ENCODE peak calls at places on chromosome X, in ten cellular contexts. O is tibial nerve, E is right lobe of liver, L is suprapubic skin, V is HCT116, W is adrenal gland, A is uterus, D is ovary, U is thyroid gland, C is A549. S is an unnamed sample. For H3K4me1, the result is how much of the 10 kb centered on the place peaks cover.

GRCh38 chrX:102154218-102154860 is 1.4 kb downstream of the BEX5 start:
- DNase-seq in L (no peak), A (no peak), C (no peak), O (no peak), D (peak), E (no peak), W (no peak), U (peak), V (no peak), S (no peak)

GRCh38 chrX:68432648-68433047 is 647 bp downstream of the OPHN1 start:
- DNase-seq in E (no peak), D (no peak), O (no peak), V (no peak), U (no peak), W (no peak), C (peak), A (peak), L (no peak), S (no peak)

GRCh38 chrX:45187731-45188130 is 12.9 kb downstream of the DIPK2B start:
- DNase-seq in W (no peak), A (no peak), C (no peak), D (no peak), L (no peak), E (no peak), V (no peak), O (no peak), U (no peak), S (no peak)

GRCh38 chrX:23292979-23293651 is 41.5 kb upstream of the PTCHD1 start:
- DNase-seq in U (peak), V (no peak), E (no peak), C (no peak), L (no peak), D (no peak), O (no peak), A (no peak), W (no peak), S (no peak)

GRCh38 chrX:88416002-88416401 is 331.0 kb upstream of the CPXCR1 start:
- DNase-seq in O (no peak), C (no peak), W (no peak), U (no peak), L (no peak), E (no peak), V (no peak), A (no peak), D (no peak), S (no peak)

GRCh38 chrX:132127748-132128147 is at the start of gene FRMD7:
- DNase-seq in L (no peak), W (no peak), O (no peak), E (no peak), C (no peak), A (peak), V (no peak), U (no peak), D (no peak), S (no peak)

GRCh38 chrX:45266456-45266855 is 65.8 kb upstream of the DIPK2B start:
- DNase-seq in E (no peak), O (no peak), C (no peak), L (no peak), A (no peak), W (no peak), V (no peak), U (no peak), D (no peak), S (no peak)

GRCh38 chrX:69262036-69262905 is 97.0 kb upstream of the PJA1 start:
- DNase-seq in O (peak), U (peak), V (no peak), W (no peak), A (peak), D (no peak), L (no peak), C (no peak), E (no peak), S (no peak)

GRCh38 chrX:153928846-153929245 is 2.8 kb upstream of the ARHGAP4 start:
- DNase-seq in L (no peak), C (no peak), V (no peak), A (no peak), O (no peak), D (no peak), E (no peak), W (no peak), U (no peak), S (no peak)

GRCh38 chrX:27915617-27916016 is 65.6 kb downstream of the DCAF8L1 start:
- DNase-seq in A (no peak), U (no peak), E (no peak), C (peak), L (no peak), D (no peak), O (no peak), V (no peak), W (no peak), S (no peak)

GRCh38 chrX:50081282-50081955 is 119.4 kb downstream of the AKAP4 start:
- DNase-seq in U (peak), O (no peak), D (peak), C (peak), W (peak), V (no peak), A (no peak), L (no peak), E (peak), S (no peak)

GRCh38 chrX:40192196-40192595 is 94.4 kb upstream of the BCOR start:
- DNase-seq in O (no peak), U (no peak), L (no peak), V (no peak), W (no peak), D (no peak), C (no peak), A (no peak), E (no peak), S (no peak)
- H3K4me1 ChIP-seq in O (under half), U (under half), L (under half), V (under half), W (under half), D (under half), C (under half), A (under half), E (under half), S (under half)

GRCh38 chrX:3348191-3348590 is 1.7 kb upstream of the MXRA5 start:
- DNase-seq in C (no peak), A (no peak), W (no peak), U (no peak), O (no peak), D (no peak), V (no peak), L (no peak), E (no peak), S (no peak)
- TF ChIP-seq POLR2A in C (no peak), A (no peak), W (no peak), U (no peak), O (no peak), D (no peak), V (no peak), L (no peak), E (no peak), S (no peak)

GRCh38 chrX:107752037-107752436 is 23.6 kb downstream of the TSC22D3 start:
- DNase-seq in E (no peak), V (no peak), W (no peak), D (no peak), C (no peak), L (no peak), U (no peak), A (no peak), O (no peak), S (no peak)

GRCh38 chrX:107747596-107748161 is 27.9 kb downstream of the TSC22D3 start:
- DNase-seq in W (no peak), U (peak), E (no peak), O (peak), L (no peak), V (no peak), C (no peak), A (peak), D (no peak), S (no peak)

GRCh38 chrX:107750263-107750662 is 25.3 kb downstream of the TSC22D3 start:
- DNase-seq in W (no peak), V (no peak), E (no peak), D (no peak), U (no peak), C (no peak), O (no peak), L (no peak), A (no peak), S (no peak)

GRCh38 chrX:107751127-107751526 is 24.5 kb downstream of the TSC22D3 start:
- DNase-seq in A (no peak), E (no peak), L (no peak), O (no peak), D (no peak), C (no peak), V (no peak), U (no peak), W (no peak), S (no peak)

GRCh38 chrX:107748490-107748889 is 27.1 kb downstream of the TSC22D3 start:
- DNase-seq in E (no peak), A (no peak), O (no peak), V (no peak), L (no peak), W (no peak), U (no peak), C (no peak), D (no peak), S (no peak)
- H3K27ac ChIP-seq in E (no peak), A (peak), O (peak), V (no peak), L (peak), W (peak), U (peak), C (no peak), D (peak), S (peak)

GRCh38 chrX:13254076-13254785 is 65.6 kb downstream of the ATXN3L start:
- DNase-seq in D (peak), O (no peak), C (peak), V (no peak), E (no peak), U (peak), L (no peak), A (peak), W (no peak), S (no peak)

GRCh38 chrX:13250831-13251612 is 68.8 kb downstream of the ATXN3L start:
- DNase-seq in V (no peak), W (peak), A (peak), L (peak), E (no peak), O (peak), U (peak), D (no peak), C (no peak), S (no peak)

GRCh38 chrX:13252726-13253125 is 67.1 kb downstream of the ATXN3L start:
- DNase-seq in D (no peak), A (no peak), U (no peak), C (no peak), E (no peak), L (no peak), O (no peak), V (no peak), W (no peak), S (no peak)

GRCh38 chrX:13254870-13255269 is 65.0 kb downstream of the ATXN3L start:
- DNase-seq in L (no peak), W (no peak), E (no peak), V (no peak), D (no peak), A (no peak), C (no peak), U (no peak), O (no peak), S (no peak)

DNA sequence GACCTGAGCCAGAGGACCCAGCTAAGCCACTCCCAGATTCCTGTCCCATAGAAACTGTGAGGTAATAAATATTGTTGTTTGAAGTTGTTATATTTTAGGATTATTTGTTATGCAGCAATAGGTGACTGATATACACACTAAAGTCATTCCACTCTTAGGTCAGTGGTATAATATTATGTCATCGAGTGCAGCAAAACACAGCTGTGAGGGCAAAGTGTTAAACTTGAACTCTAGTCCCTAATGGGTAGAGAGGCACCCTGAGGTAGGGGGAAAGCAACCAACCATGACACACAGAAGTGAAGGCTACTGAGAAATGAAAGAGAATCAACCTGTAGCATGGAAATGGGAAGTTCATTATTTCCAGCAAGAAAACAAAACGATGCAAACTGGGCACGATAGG is 66.6 kb downstream of the ATXN3L start:
- DNase-seq in D (no peak), A (no peak), O (no peak), E (no peak), U (no peak), L (no peak), W (no peak), C (no peak), V (no peak), S (no peak)
- H3K4me1 ChIP-seq in D (under half), A (under half), O (under half), E (under half), U (under half), L (under half), W (under half), C (under half), V (under half), S (under half)

DNA sequence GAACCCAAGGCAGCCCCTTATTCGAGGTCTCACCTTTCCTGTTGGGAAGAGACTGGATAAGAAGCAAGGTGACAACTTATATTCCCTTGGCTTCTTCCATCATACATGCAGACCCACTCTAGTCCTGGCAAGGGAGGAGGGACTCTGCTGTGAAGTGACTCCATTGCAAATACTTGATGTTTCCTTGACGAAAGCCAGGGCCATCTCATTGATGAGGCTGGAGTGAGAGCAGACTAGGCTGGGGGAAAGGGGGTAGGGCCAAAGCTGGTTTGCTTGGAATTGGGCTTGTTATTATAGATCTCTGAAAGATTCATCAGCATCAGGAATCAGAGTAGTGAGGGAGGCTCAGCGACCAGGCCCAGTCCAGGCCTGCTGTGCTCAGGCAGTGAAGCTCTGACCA is 2.3 kb upstream of the NHSL2 start:
- DNase-seq in O (no peak), E (no peak), C (no peak), L (no peak), D (no peak), U (no peak), V (no peak), A (no peak), W (no peak), S (no peak)
- TF ChIP-seq POLR2A in O (no peak), E (no peak), C (no peak), L (no peak), D (no peak), U (no peak), V (no peak), A (no peak), W (no peak), S (no peak)

GRCh38 chrX:15623074-15623473 is 22.3 kb upstream of the ACE2 start:
- DNase-seq in O (no peak), V (no peak), C (no peak), A (no peak), L (no peak), D (no peak), W (no peak), U (no peak), E (no peak), S (no peak)
- H3K27ac ChIP-seq in O (no peak), V (no peak), C (no peak), A (no peak), L (no peak), D (no peak), W (no peak), U (no peak), E (no peak), S (no peak)

GRCh38 chrX:2608638-2609430 is 82.3 kb upstream of the CD99 start:
- DNase-seq in A (peak), U (peak), L (peak), D (peak), V (peak), E (peak), C (peak), W (peak), O (peak), S (peak)
- H3K4me1 ChIP-seq in A (under half), U (under half), L (under half), D (under half), V (under half), E (under half), C (under half), W (under half), O (under half), S (under half)

DNA sequence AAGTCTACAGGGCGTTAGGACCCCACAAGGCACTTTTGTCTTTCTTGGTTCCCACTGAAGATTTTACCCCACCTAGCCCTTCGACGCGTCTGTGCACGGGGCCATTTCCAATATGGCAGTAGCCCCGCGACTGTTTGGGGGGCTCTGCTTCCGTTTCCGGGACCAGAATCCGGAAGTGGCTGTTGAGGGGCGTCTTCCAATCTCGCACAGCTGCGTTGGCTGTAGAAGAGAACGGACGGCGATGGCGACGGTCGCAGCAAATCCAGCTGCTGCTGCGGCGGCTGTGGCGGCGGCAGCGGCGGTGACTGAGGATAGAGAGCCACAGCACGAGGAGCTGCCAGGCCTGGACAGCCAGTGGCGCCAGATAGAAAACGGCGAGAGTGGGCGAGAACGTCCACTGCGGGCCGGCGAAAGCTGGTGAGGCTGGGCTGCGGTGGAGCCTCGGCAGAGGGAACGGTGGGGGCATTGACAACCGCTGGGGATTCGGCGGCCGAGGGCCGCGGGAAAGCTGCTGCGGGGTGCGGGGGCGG is at the start of gene USP11:
- DNase-seq in D (peak), L (peak), A (peak), U (peak), O (no peak), C (peak), V (no peak), E (no peak), W (no peak), S (peak)
- TF ChIP-seq POLR2A in D (peak), L (no peak), A (no peak), U (no peak), O (no peak), C (peak), V (no peak), E (peak), W (peak), S (no peak)

GRCh38 chrX:152832520-152832919 is 1.7 kb downstream of the NSDHL start:
- DNase-seq in A (no peak), O (no peak), V (no peak), D (no peak), L (no peak), E (no peak), C (no peak), U (no peak), W (no peak), S (no peak)

GRCh38 chrX:152833378-152833777 is 2.5 kb downstream of the NSDHL start:
- DNase-seq in O (no peak), D (no peak), W (no peak), A (no peak), C (no peak), L (no peak), E (peak), V (no peak), U (no peak), S (peak)

GRCh38 chrX:152830312-152831305 is at the start of the genes CETN2 and NSDHL:
- DNase-seq in C (peak), D (peak), U (peak), W (peak), O (peak), A (peak), L (peak), E (peak), V (peak), S (peak)

GRCh38 chrX:152831391-152831790 is 528 bp downstream of the NSDHL start:
- DNase-seq in V (no peak), E (no peak), A (no peak), L (no peak), O (no peak), D (no peak), C (no peak), W (no peak), U (no peak), S (no peak)
- H3K27ac ChIP-seq in V (peak), E (no peak), A (no peak), L (peak), O (peak), D (peak), C (peak), W (peak), U (no peak), S (peak)